ENCODE peak calls at places on chromosomes 12 and 14, in six cellular contexts. R, V, H, B, I and F are unnamed samples.
A peak's percentile ranks its signal among the peaks of the same experiment; 100 is the strongest.

GRCh38 chr14:62692490-62693106 is 352.7 kb downstream of the KCNH5 start:
- DNase-seq in V (no peak), R (no peak), B (no peak), H (no peak), I (no peak), F (no peak)

GRCh38 chr14:54818201-54819133 is 84.2 kb downstream of the GCH1 start:
- DNase-seq in I (no peak), V (no peak), B (peak; percentile 17), R (no peak), H (peak; percentile 85), F (peak; percentile 20)

GRCh38 chr14:86777950-86778602 is 1214.9 kb downstream of the GALC start:
- DNase-seq in H (peak; percentile 86), I (no peak), R (no peak), B (no peak), V (no peak), F (peak; percentile 80)

GRCh38 chr14:75825147-75825592 is 156.6 kb downstream of the TGFB3 start:
- DNase-seq in H (no peak), B (no peak), V (no peak), R (no peak), I (no peak), F (no peak)

GRCh38 chr14:70808023-70808401 is 1.3 kb downstream of the MAP3K9 start:
- DNase-seq in I (no peak), B (no peak), R (no peak), V (no peak), H (peak; percentile 66), F (peak; percentile 55)

GRCh38 chr12:131865196-131865875 is 29.1 kb upstream of the ULK1 start:
- DNase-seq in H (peak; percentile 99), R (no peak), V (no peak), I (no peak), B (no peak), F (peak; percentile 85)

GRCh38 chr14:103206023-103206481 is 82.8 kb downstream of the TNFAIP2 start:
- DNase-seq in B (no peak), I (no peak), H (no peak), V (no peak), R (no peak), F (no peak)

GRCh38 chr14:37602605-37603453 is 7.4 kb downstream of the TTC6 start:
- DNase-seq in R (no peak), B (no peak), V (no peak), I (no peak), H (no peak), F (no peak)

GRCh38 chr12:88142610-88142991 is 494 bp downstream of the TMTC3 start:
- DNase-seq in V (no peak), I (peak; percentile 14), H (peak; percentile 17), B (no peak), R (peak; percentile 10), F (peak; percentile 37)